ENCODE peak calls at places on chromosomes 1 and 21, in ten cellular contexts. G, K, A, R, H, C, Y, Q, S and I are unnamed samples.

GRCh38 chr1:166888710-166889109 is 12.6 kb upstream of the TADA1 start:
- DNase-seq in S (no peak), Y (no peak), A (no peak), R (no peak), K (no peak), G (no peak), C (no peak), Q (no peak), H (no peak), I (no peak)

GRCh38 chr1:12636098-12636950 is 7.6 kb upstream of the AADACL4 start:
- DNase-seq in C (no peak), K (no peak), G (no peak), Y (peak; percentile 43), H (no peak), S (no peak), A (peak; percentile 28), R (no peak), Q (no peak), I (no peak)

GRCh38 chr1:31723828-31724359 is 20.1 kb upstream of the COL16A1 start:
- DNase-seq in Y (peak; percentile 62), A (peak; percentile 75), Q (no peak), S (peak; percentile 75), R (peak; percentile 84), K (peak; percentile 62), C (peak; percentile 69), G (no peak), H (peak; percentile 81), I (peak; percentile 87)

GRCh38 chr1:25018878-25019277 is 88.8 kb upstream of the RUNX3 start:
- DNase-seq in Q (no peak), R (no peak), S (no peak), A (no peak), K (no peak), H (no peak), Y (no peak), C (no peak), G (no peak), I (no peak)

GRCh38 chr1:14298806-14299205 is 299.7 kb upstream of the KAZN start:
- DNase-seq in A (no peak), H (no peak), G (no peak), K (no peak), Q (no peak), Y (no peak), S (no peak), R (no peak), C (no peak), I (no peak)

GRCh38 chr1:212920246-212920645 is 30.1 kb upstream of the VASH2 start:
- DNase-seq in R (no peak), Y (no peak), G (no peak), S (no peak), H (no peak), K (no peak), Q (no peak), C (no peak), A (no peak), I (no peak)

GRCh38 chr1:162696286-162696862 is 64.1 kb downstream of the DDR2 start:
- DNase-seq in Y (peak; percentile 64), H (peak; percentile 57), R (peak; percentile 86), C (peak; percentile 55), S (peak; percentile 35), A (peak; percentile 93), K (peak; percentile 48), G (peak; percentile 84), Q (no peak), I (peak; percentile 94)

GRCh38 chr1:43858324-43858723 is 75.3 kb upstream of the ARTN start:
- DNase-seq in H (no peak), Q (no peak), A (peak; percentile 99), K (peak; percentile 76), S (no peak), Y (peak; percentile 62), C (peak; percentile 74), G (no peak), R (peak; percentile 99), I (peak; percentile 84)

GRCh38 chr21:42135386-42136040 is 64.4 kb downstream of the UMODL1 start:
- DNase-seq in C (no peak), Q (no peak), K (no peak), S (no peak), H (no peak), Y (no peak), R (no peak), A (no peak), G (no peak), I (no peak)

GRCh38 chr1:200733907-200734306 is 4.8 kb upstream of the CAMSAP2 start:
- DNase-seq in K (no peak), A (no peak), Y (no peak), R (peak; percentile 78), H (no peak), C (no peak), G (no peak), Q (no peak), S (no peak), I (peak; percentile 64)

GRCh38 chr21:36835383-36835795 is 131.1 kb downstream of the HLCS start:
- DNase-seq in K (no peak), Y (no peak), C (no peak), G (no peak), H (no peak), Q (no peak), S (no peak), R (no peak), A (no peak), I (no peak)

GRCh38 chr1:100219879-100220278 is 29.8 kb downstream of the DBT start:
- DNase-seq in Y (no peak), K (no peak), C (no peak), Q (no peak), G (no peak), S (no peak), R (no peak), H (no peak), A (no peak), I (peak; percentile 34)

GRCh38 chr1:21816602-21817302 is 4.7 kb downstream of the LDLRAD2 start:
- DNase-seq in S (no peak), C (no peak), R (peak; percentile 50), Q (no peak), K (no peak), H (peak; percentile 60), G (no peak), Y (no peak), A (peak; percentile 81), I (peak; percentile 41)

GRCh38 chr1:232954594-232955365 is 4.4 kb downstream of the NTPCR start:
- DNase-seq in Q (no peak), C (no peak), Y (no peak), K (no peak), A (peak; percentile 47), R (no peak), H (no peak), S (no peak), G (no peak), I (no peak)

GRCh38 chr1:158055854-158056253 is 62.4 kb downstream of the KIRREL1 start:
- DNase-seq in A (no peak), K (no peak), Y (no peak), G (no peak), H (no peak), C (no peak), S (no peak), Q (no peak), R (no peak), I (no peak)
- H3K36me3 ChIP-seq in A (peaks cover 29% of the 10 kb centered on the region), K (no peaks in the 10 kb centered on the region), Y (peaks cover 8% of the 10 kb centered on the region), G (no peaks in the 10 kb centered on the region), H (no peaks in the 10 kb centered on the region), C (no peaks in the 10 kb centered on the region), S (no peaks in the 10 kb centered on the region), Q (no peaks in the 10 kb centered on the region), R (peaks cover 4% of the 10 kb centered on the region), I (peaks cover 13% of the 10 kb centered on the region)

DNA sequence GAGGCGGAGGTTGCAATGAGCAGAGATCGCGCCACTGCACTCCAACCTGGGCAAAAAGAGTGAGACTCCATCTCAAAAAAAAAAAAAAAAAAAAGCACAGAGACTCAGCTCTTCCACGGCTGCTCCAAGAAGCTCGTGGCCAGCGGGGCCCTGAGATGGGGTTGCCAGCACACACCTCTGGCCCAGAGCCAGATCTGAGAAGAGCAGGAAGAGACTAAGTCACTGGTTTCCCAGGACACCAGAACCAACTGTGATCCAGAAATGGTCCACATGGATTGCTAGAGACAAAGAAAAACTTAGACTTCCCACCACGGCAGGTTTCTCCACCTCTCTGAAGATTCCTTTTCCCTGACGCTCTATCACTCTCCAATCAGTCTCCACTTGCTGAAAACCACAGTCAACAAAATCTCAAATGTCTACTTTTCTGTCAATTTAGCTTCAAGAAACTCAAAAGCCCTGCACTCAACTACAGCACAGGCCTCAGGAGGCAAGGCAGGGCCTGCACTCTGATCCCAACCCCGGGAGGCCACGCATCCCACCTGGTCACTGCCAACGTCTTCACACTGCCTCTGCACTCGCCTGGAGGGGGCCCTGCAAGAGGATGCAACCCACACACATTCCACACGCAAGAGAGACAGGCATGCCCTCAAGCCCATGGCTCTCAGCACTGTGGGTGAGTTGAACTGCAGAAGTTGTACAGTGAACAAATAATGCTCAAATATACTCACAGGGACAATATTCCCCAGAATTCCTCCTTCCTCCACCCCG is 79.0 kb downstream of the NPHP4 start:
- DNase-seq in C (peak; percentile 13), A (peak; percentile 34), Q (no peak), Y (no peak), G (peak; percentile 44), H (no peak), K (no peak), S (no peak), R (peak; percentile 7), I (peak; percentile 12)
- TF ChIP-seq CTCF in C (no peak), A (no peak), Q (no peak), Y (no peak), G (no peak), H (no peak), K (no peak), S (no peak), R (no peak), I (no peak)

GRCh38 chr1:156856282-156856785 is 2.6 kb downstream of the INSRR start:
- DNase-seq in C (no peak), H (no peak), S (no peak), R (no peak), G (no peak), K (no peak), Q (no peak), A (no peak), Y (no peak), I (no peak)
- H3K27me3 ChIP-seq in C (peaks cover 69% of the 10 kb centered on the region), H (no peaks in the 10 kb centered on the region), S (no peaks in the 10 kb centered on the region), R (peaks cover 27% of the 10 kb centered on the region), G (peaks cover 62% of the 10 kb centered on the region), K (no peaks in the 10 kb centered on the region), Q (peaks cover 15% of the 10 kb centered on the region), A (peaks cover 82% of the 10 kb centered on the region), Y (peaks cover 52% of the 10 kb centered on the region), I (peaks cover 25% of the 10 kb centered on the region)

GRCh38 chr1:168230709-168231108 is 4.9 kb downstream of the SFT2D2 start:
- DNase-seq in R (no peak), Y (no peak), C (no peak), Q (no peak), H (no peak), A (no peak), S (no peak), K (no peak), G (no peak), I (no peak)

GRCh38 chr1:168224991-168225390 is 813 bp upstream of the SFT2D2 start:
- DNase-seq in Q (no peak), S (no peak), A (no peak), K (no peak), H (no peak), C (no peak), G (no peak), R (no peak), Y (no peak), I (no peak)

GRCh38 chr1:168225476-168226190 is at the start of gene SFT2D2:
- DNase-seq in Q (peak; percentile 7), S (peak; percentile 80), G (peak; percentile 87), C (peak; percentile 85), R (peak; percentile 82), K (peak; percentile 76), H (peak; percentile 90), A (peak; percentile 67), Y (peak; percentile 53), I (peak; percentile 52)

GRCh38 chr1:168227620-168228019 is 1.8 kb downstream of the SFT2D2 start:
- DNase-seq in G (no peak), H (no peak), K (no peak), C (no peak), Q (no peak), S (no peak), R (peak; percentile 40), A (no peak), Y (no peak), I (peak; percentile 46)

GRCh38 chr1:168229893-168230292 is 4.1 kb downstream of the SFT2D2 start:
- DNase-seq in K (no peak), Y (no peak), R (peak; percentile 10), S (no peak), H (no peak), G (no peak), A (no peak), Q (no peak), C (no peak), I (peak; percentile 53)
- H3K36me3 ChIP-seq in K (peaks cover 7% of the 10 kb centered on the region), Y (peaks cover 49% of the 10 kb centered on the region), R (peaks cover 10% of the 10 kb centered on the region), S (peaks cover 23% of the 10 kb centered on the region), H (no peaks in the 10 kb centered on the region), G (peaks cover 24% of the 10 kb centered on the region), A (peaks cover 18% of the 10 kb centered on the region), Q (peaks cover 28% of the 10 kb centered on the region), C (peaks cover 4% of the 10 kb centered on the region), I (peaks cover 10% of the 10 kb centered on the region)